ENCODE peak calls at places on chromosomes 5 and 9, in nine cellular contexts. B is psoas muscle, A is kidney epithelial cell, S is lower lobe of right lung, T is left lung, X is transverse colon, E is GM12878, Q is BJ, P is lung. D is an unnamed sample. For H3K36me3, the result is how much of the 10 kb centered on the place peaks cover.

GRCh38 chr9:108963459-108964143 is 29.4 kb downstream of the ABITRAM start:
- DNase-seq in B (no peak), A (no peak), S (no peak), T (no peak), X (no peak), E (no peak), Q (no peak), P (no peak), D (no peak)

GRCh38 chr5:6574537-6574936 is 58.3 kb downstream of the NSUN2 start:
- DNase-seq in B (peak), A (no peak), S (no peak), T (no peak), X (no peak), E (no peak), Q (no peak), P (peak), D (no peak)

GRCh38 chr5:119313207-119313606 is 42.6 kb upstream of the TNFAIP8 start:
- DNase-seq in B (no peak), A (no peak), S (no peak), T (no peak), X (no peak), E (no peak), Q (no peak), P (no peak), D (no peak)

GRCh38 chr9:83167126-83167525 is 104.2 kb upstream of the RASEF start:
- DNase-seq in B (no peak), A (peak), S (no peak), T (no peak), X (no peak), E (no peak), Q (no peak), P (no peak), D (no peak)

GRCh38 chr9:20566401-20566800 is 55.9 kb downstream of the MLLT3 start:
- DNase-seq in B (no peak), A (no peak), S (no peak), T (no peak), X (no peak), E (no peak), Q (no peak), P (no peak), D (no peak)

GRCh38 chr9:92151691-92152393 is 36.6 kb upstream of the SPTLC1 start:
- DNase-seq in B (no peak), A (no peak), S (no peak), T (no peak), X (no peak), E (no peak), Q (no peak), P (peak), D (no peak)

GRCh38 chr9:90965911-90966290 is 164.3 kb downstream of the SYK start:
- DNase-seq in B (no peak), A (no peak), S (no peak), T (no peak), X (no peak), E (no peak), Q (no peak), P (no peak), D (no peak)

GRCh38 chr5:31347558-31347905 is 154.0 kb downstream of the CDH6 start:
- DNase-seq in B (no peak), A (no peak), S (no peak), T (no peak), X (no peak), E (no peak), Q (no peak), P (no peak), D (no peak)

GRCh38 chr5:135473956-135474670 is 22.0 kb upstream of the TIFAB start:
- DNase-seq in B (no peak), A (no peak), S (no peak), T (no peak), X (no peak), E (no peak), Q (no peak), P (no peak), D (no peak)

GRCh38 chr5:181189363-181189961 is 15.5 kb downstream of the TRIM7 start:
- DNase-seq in B (no peak), A (no peak), S (no peak), T (peak), X (peak), E (no peak), Q (no peak), P (no peak), D (no peak)

GRCh38 chr9:15641301-15641700 is 88.5 kb downstream of the CCDC171 start:
- DNase-seq in B (no peak), A (no peak), S (no peak), T (no peak), X (no peak), E (no peak), Q (no peak), P (no peak), D (no peak)

GRCh38 chr9:127185931-127186781 is 63.7 kb upstream of the ANGPTL2 start:
- DNase-seq in B (peak), A (no peak), S (peak), T (no peak), X (peak), E (no peak), Q (peak), P (peak), D (no peak)

GRCh38 chr9:22040760-22041159 is 31.7 kb upstream of the CDKN2B start:
- DNase-seq in B (no peak), A (no peak), S (no peak), T (no peak), X (no peak), E (no peak), Q (peak), P (no peak), D (no peak)

GRCh38 chr5:149830579-149830978 is 100.5 kb downstream of the PPARGC1B start:
- DNase-seq in B (no peak), A (no peak), S (no peak), T (no peak), X (no peak), E (no peak), Q (no peak), P (no peak), D (no peak)

GRCh38 chr5:16493261-16493660 is 27.7 kb upstream of the ZNF622 start:
- DNase-seq in B (no peak), A (no peak), S (no peak), T (no peak), X (no peak), E (no peak), Q (no peak), P (no peak), D (no peak)

GRCh38 chr5:147448766-147449165 is 61.1 kb downstream of the DPYSL3 start:
- DNase-seq in B (no peak), A (no peak), S (no peak), T (no peak), X (no peak), E (no peak), Q (no peak), P (no peak), D (no peak)

GRCh38 chr5:58961631-58962280 is 378.9 kb downstream of the RAB3C start:
- DNase-seq in B (no peak), A (no peak), S (no peak), T (no peak), X (no peak), E (peak), Q (no peak), P (no peak), D (peak)

GRCh38 chr9:87674565-87675299 is 51.2 kb upstream of the CTSL start:
- DNase-seq in B (no peak), A (no peak), S (no peak), T (no peak), X (no peak), E (no peak), Q (no peak), P (peak), D (no peak)

GRCh38 chr5:68962632-68963484 is 131.0 kb upstream of the SLC30A5 start:
- DNase-seq in B (peak), A (peak), S (no peak), T (no peak), X (peak), E (no peak), Q (peak), P (peak), D (no peak)

GRCh38 chr9:124420991-124421543 is 5.8 kb upstream of the PSMB7 start:
- DNase-seq in B (no peak), A (no peak), S (no peak), T (no peak), X (no peak), E (no peak), Q (no peak), P (no peak), D (no peak)

GRCh38 chr5:178569485-178569884 is 20.7 kb downstream of the COL23A1 start:
- DNase-seq in B (no peak), A (no peak), S (no peak), T (no peak), X (no peak), E (no peak), Q (no peak), P (no peak), D (no peak)

GRCh38 chr9:108477538-108478006 is 378.2 kb downstream of the ACTL7B start:
- DNase-seq in B (no peak), A (no peak), S (no peak), T (no peak), X (peak), E (no peak), Q (no peak), P (no peak), D (no peak)

GRCh38 chr9:95807326-95807947 is 68.1 kb upstream of the ERCC6L2 start:
- DNase-seq in B (no peak), A (no peak), S (no peak), T (no peak), X (no peak), E (no peak), Q (no peak), P (no peak), D (no peak)

GRCh38 chr5:108661590-108662219 is 86.0 kb upstream of the FER start:
- DNase-seq in B (no peak), A (no peak), S (no peak), T (no peak), X (no peak), E (no peak), Q (no peak), P (no peak), D (no peak)

GRCh38 chr9:87713278-87713989 is 12.5 kb upstream of the CTSL start:
- DNase-seq in B (peak), A (peak), S (peak), T (peak), X (peak), E (no peak), Q (peak), P (peak), D (no peak)

GRCh38 chr5:53381-54174 is 38.4 kb upstream of the PLEKHG4B start:
- DNase-seq in B (no peak), A (no peak), S (no peak), T (peak), X (peak), E (no peak), Q (no peak), P (peak), D (no peak)

GRCh38 chr5:9519537-9519936 is 26.3 kb downstream of the SEMA5A start:
- DNase-seq in B (peak), A (peak), S (no peak), T (no peak), X (no peak), E (no peak), Q (peak), P (no peak), D (peak)

GRCh38 chr5:55692106-55692417 is 20.1 kb downstream of the SLC38A9 start:
- DNase-seq in B (no peak), A (no peak), S (no peak), T (no peak), X (no peak), E (no peak), Q (no peak), P (no peak), D (no peak)

GRCh38 chr5:55699041-55699688 is 13.0 kb downstream of the SLC38A9 start:
- DNase-seq in B (no peak), A (no peak), S (no peak), T (no peak), X (no peak), E (no peak), Q (no peak), P (no peak), D (peak)

GRCh38 chr5:55692509-55692908 is 19.6 kb downstream of the SLC38A9 start:
- DNase-seq in B (no peak), A (no peak), S (no peak), T (no peak), X (no peak), E (no peak), Q (no peak), P (no peak), D (no peak)

GRCh38 chr5:55691265-55692105 is 20.6 kb downstream of the SLC38A9 start:
- DNase-seq in B (no peak), A (no peak), S (no peak), T (no peak), X (no peak), E (no peak), Q (no peak), P (no peak), D (peak)

DNA sequence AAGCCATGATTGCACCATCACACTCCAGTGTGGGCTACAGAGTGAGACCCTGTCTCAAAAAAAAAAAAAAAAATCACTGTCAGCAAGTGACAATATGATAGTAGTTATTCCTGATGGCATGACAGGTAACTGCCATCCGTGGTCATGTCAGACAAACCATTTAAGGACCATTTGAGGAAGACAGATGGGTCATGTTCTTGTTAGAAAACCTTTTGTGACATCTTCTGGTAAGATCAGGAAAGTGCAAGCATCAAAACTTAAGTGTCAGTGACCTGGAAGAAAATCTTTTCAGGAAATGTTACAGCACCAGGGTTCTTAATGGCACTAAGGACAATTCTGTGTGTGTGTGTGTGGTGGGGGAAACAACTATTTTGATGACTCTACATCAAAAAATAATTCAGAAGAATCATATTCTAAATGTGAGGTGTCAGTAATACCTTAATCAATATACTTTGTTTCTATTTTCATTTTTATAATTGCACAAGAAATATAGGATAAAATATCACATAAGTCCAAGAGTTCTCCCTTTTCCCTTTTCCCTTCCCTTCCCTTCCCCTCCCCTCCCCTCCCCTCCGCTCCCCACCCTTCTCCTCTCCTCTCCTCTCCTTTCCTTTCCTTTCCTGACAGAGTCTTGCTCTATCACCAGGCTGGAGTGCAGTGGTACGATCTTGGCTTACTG is 17.8 kb downstream of the SLC38A9 start:
- DNase-seq in B (no peak), A (no peak), S (no peak), T (no peak), X (no peak), E (no peak), Q (no peak), P (no peak), D (no peak)
- TF ChIP-seq CTCF in B (peak), A (peak), S (peak), T (no peak), X (peak), E (peak), Q (peak), P (no peak), D (peak)

GRCh38 chr5:139301766-139302499 is 8.4 kb downstream of the MATR3 start:
- DNase-seq in B (no peak), A (no peak), S (no peak), T (no peak), X (no peak), E (no peak), Q (no peak), P (no peak), D (no peak)

GRCh38 chr5:139304391-139305324 is 11.1 kb downstream of the MATR3 start:
- DNase-seq in B (no peak), A (no peak), S (no peak), T (no peak), X (no peak), E (no peak), Q (no peak), P (no peak), D (no peak)

GRCh38 chr5:139308797-139309196 is 15.3 kb downstream of the MATR3 start:
- DNase-seq in B (no peak), A (no peak), S (no peak), T (no peak), X (no peak), E (no peak), Q (no peak), P (no peak), D (no peak)

GRCh38 chr5:139306628-139307379 is 13.3 kb downstream of the MATR3 start:
- DNase-seq in B (no peak), A (no peak), S (no peak), T (no peak), X (no peak), E (no peak), Q (no peak), P (no peak), D (no peak)

DNA sequence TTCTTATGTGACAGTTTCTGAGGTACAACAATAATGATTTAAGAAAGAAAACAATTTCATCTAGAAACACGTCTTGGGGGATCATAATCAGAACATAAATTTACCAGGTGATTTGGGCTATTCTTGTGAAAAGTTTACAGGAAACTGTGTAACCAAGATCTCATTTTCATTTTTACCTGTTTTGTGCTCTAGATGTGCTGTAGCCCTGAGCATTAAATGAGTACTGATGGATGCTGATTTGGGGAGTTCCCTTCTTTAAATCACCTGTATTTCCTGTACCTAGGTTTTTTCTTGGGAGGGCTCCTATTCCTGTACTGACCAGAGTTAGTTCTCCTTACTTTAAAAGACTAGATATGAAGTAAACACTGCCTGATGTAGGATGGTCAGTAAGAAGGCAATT is 12.7 kb downstream of the MATR3 start:
- DNase-seq in B (no peak), A (no peak), S (no peak), T (no peak), X (no peak), E (no peak), Q (no peak), P (no peak), D (no peak)
- H3K36me3 ChIP-seq in B (under half), A (under half), S (under half), T (under half), X (under half), E (under half), Q (under half), P (under half), D (under half)

DNA sequence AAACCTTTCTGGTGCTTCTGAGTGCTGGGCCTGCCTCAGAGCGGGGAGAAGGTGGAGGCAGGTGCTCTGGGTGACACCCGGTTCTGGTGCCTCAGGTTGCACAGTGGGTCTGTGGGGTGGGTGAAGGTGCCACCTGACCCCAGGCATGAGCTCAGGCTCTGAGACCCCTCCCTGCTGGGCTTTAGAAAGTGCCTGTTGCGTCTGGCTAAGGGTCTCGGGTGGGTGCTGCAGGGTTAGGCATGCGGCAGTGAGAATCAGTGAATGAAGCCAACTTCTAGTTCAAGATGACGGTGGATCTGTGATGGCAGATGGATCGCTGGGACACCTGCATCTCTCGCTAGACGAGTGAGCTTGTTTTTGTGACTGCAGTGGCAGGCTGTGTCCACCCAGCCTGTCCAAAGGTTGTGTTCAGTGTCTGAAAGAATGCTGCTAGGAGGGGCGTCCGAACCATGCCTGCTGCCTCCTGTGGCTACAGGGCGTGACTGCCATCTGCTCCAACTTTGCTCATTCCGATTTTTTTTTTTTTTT is 5.0 kb downstream of the SQSTM1 start:
- DNase-seq in B (no peak), A (no peak), S (no peak), T (peak), X (peak), E (no peak), Q (no peak), P (no peak), D (no peak)
- TF ChIP-seq CTCF in B (peak), A (no peak), S (no peak), T (no peak), X (peak), E (no peak), Q (peak), P (no peak), D (no peak)

GRCh38 chr9:112971415-112971814 is 40.6 kb downstream of the ZNF883 start:
- DNase-seq in B (no peak), A (no peak), S (no peak), T (no peak), X (peak), E (no peak), Q (no peak), P (no peak), D (peak)

GRCh38 chr9:112969730-112970129 is 42.3 kb downstream of the ZNF883 start:
- DNase-seq in B (no peak), A (no peak), S (no peak), T (no peak), X (no peak), E (no peak), Q (no peak), P (no peak), D (no peak)

DNA sequence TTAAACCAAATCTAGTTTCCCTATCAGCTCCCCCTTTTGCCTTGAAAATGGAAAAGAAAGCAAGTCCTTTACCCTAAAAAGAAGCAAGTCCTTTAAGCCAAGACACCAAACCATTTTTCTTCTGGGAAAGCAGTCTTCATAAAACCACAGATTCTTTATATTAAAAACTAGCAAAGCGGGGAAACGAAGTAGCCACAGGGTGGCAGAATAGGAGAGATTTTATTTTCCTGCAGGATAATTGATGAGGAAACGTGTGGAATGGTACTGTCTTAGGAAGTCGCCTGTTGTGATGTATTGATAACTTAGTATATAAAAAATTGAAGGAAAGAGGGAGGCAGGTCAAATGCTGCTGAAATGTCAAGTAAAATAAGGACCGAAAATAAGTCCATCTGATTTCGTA is 41.1 kb downstream of the ZNF883 start:
- DNase-seq in B (no peak), A (no peak), S (no peak), T (no peak), X (no peak), E (no peak), Q (no peak), P (no peak), D (no peak)
- H3K36me3 ChIP-seq in B (under half), A (under half), S (under half), T (under half), X (under half), E (under half), Q (under half), P (under half), D (under half)

GRCh38 chr5:138775034-138775433 is 21.8 kb downstream of the CTNNA1 start:
- DNase-seq in B (no peak), A (no peak), S (no peak), T (no peak), X (no peak), E (no peak), Q (no peak), P (no peak), D (no peak)
- TF ChIP-seq CTCF in B (no peak), A (no peak), S (no peak), T (no peak), X (no peak), E (no peak), Q (no peak), P (no peak), D (no peak)